ENCODE peak calls at places on chromosomes 6 and 20, in eight cellular contexts. M is H9; A is activated T-cell treated with anti-CD3 and anti-CD28 coated beads, Interleukin-2, amount 50 U/mL, for 4 hours; V is C1 segment of cervical spinal cord; K is activated effector memory CD4-positive, alpha-beta T cell treated with anti-CD3 and anti-CD28 coated beads, Interleukin-2, amount 50 U/mL, for 16 hours; Y is endodermal cell; R is stimulated activated CD4-positive, alpha-beta T cell treated with anti-CD3 and anti-CD28 coated beads, Interleukin-1b, Interleukin-23, amount 100 ng/mL, for 4 hours; Q is amniotic stem cell. O is an unnamed sample.

GRCh38 chr6:106927531-106928398 is 46.8 kb downstream of the CD24 start:
- DNase-seq in M (peak), A (no peak), V (no peak), K (peak), Y (peak), R (peak), Q (no peak), O (peak)

GRCh38 chr6:53702316-53702715 is 36.8 kb upstream of the KLHL31 start:
- DNase-seq in M (no peak), A (no peak), V (no peak), K (no peak), Y (no peak), R (no peak), Q (no peak), O (no peak)

GRCh38 chr6:63214816-63215215 is 3.5 kb downstream of the FKBP1C start:
- DNase-seq in M (no peak), A (no peak), V (no peak), K (no peak), Y (no peak), R (no peak), Q (no peak), O (no peak)

GRCh38 chr6:25237579-25237978 is 41.6 kb upstream of the CARMIL1 start:
- DNase-seq in M (no peak), A (no peak), V (no peak), K (no peak), Y (no peak), R (no peak), Q (no peak), O (no peak)

GRCh38 chr20:35264755-35265154 is 13.2 kb downstream of the MMP24OS start:
- DNase-seq in M (peak), A (no peak), V (no peak), K (no peak), Y (peak), R (no peak), Q (no peak), O (peak)

GRCh38 chr6:138722425-138723371 is 50.9 kb upstream of the CCDC28A start:
- DNase-seq in M (no peak), A (no peak), V (no peak), K (no peak), Y (no peak), R (no peak), Q (no peak), O (peak)

GRCh38 chr6:160160450-160160849 is 38.8 kb downstream of the SLC22A1 start:
- DNase-seq in M (no peak), A (no peak), V (no peak), K (no peak), Y (peak), R (no peak), Q (no peak), O (no peak)

GRCh38 chr6:159788757-159789376 is 535 bp downstream of the TCP1 start:
- DNase-seq in M (peak), A (peak), V (no peak), K (peak), Y (peak), R (no peak), Q (no peak), O (peak)

GRCh38 chr20:53210931-53211330 is 238.8 kb downstream of the TSHZ2 start:
- DNase-seq in M (no peak), A (no peak), V (no peak), K (no peak), Y (no peak), R (no peak), Q (no peak), O (no peak)

GRCh38 chr6:31775184-31775583 is 1.9 kb downstream of the VWA7 start:
- DNase-seq in M (no peak), A (no peak), V (no peak), K (no peak), Y (no peak), R (no peak), Q (no peak), O (no peak)

GRCh38 chr6:45696738-45697137 is 318.9 kb downstream of the CLIC5 start:
- DNase-seq in M (no peak), A (no peak), V (no peak), K (no peak), Y (no peak), R (no peak), Q (no peak), O (no peak)

GRCh38 chr6:147053311-147053921 is 150.8 kb upstream of the STXBP5 start:
- DNase-seq in M (peak), A (no peak), V (no peak), K (no peak), Y (peak), R (no peak), Q (no peak), O (peak)